ENCODE peak calls at places on chromosome 3, in nine cellular contexts. One of them, this sample, is unnamed.

GRCh38 chr3:124078978-124079911 is 87.3 kb upstream of the ROPN1 start:
- DNase-seq in GM12892: no peak
- DNase-seq in transverse colon: no peak
- DNase-seq in Peyer's patch: no peak
- DNase-seq in heart left ventricle: no peak
- DNase-seq in breast epithelium: no peak
- DNase-seq in upper lobe of left lung: no peak
- DNase-seq in IMR-90: peak
- DNase-seq in adrenal gland: peak
- DNase-seq in this sample: peak

GRCh38 chr3:31546152-31546551 is 13.4 kb downstream of the STT3B start:
- DNase-seq in IMR-90: peak
- DNase-seq in Peyer's patch: no peak
- DNase-seq in GM12892: no peak
- DNase-seq in heart left ventricle: peak
- DNase-seq in transverse colon: no peak
- DNase-seq in upper lobe of left lung: peak
- DNase-seq in adrenal gland: no peak
- DNase-seq in breast epithelium: no peak
- DNase-seq in this sample: no peak

GRCh38 chr3:48429416-48430358 is at the start of gene PLXNB1:
- DNase-seq in transverse colon: peak
- DNase-seq in Peyer's patch: peak
- DNase-seq in heart left ventricle: peak
- DNase-seq in adrenal gland: peak
- DNase-seq in upper lobe of left lung: peak
- DNase-seq in IMR-90: peak
- DNase-seq in breast epithelium: peak
- DNase-seq in GM12892: peak
- DNase-seq in this sample: peak

GRCh38 chr3:9947025-9947995 is 4.9 kb downstream of the PRRT3 start:
- DNase-seq in breast epithelium: peak
- DNase-seq in Peyer's patch: no peak
- DNase-seq in adrenal gland: peak
- DNase-seq in transverse colon: peak
- DNase-seq in heart left ventricle: peak
- DNase-seq in GM12892: no peak
- DNase-seq in IMR-90: peak
- DNase-seq in upper lobe of left lung: peak
- DNase-seq in this sample: no peak

GRCh38 chr3:149384911-149385321 is 7.5 kb upstream of the TM4SF1 start:
- DNase-seq in GM12892: no peak
- DNase-seq in breast epithelium: no peak
- DNase-seq in IMR-90: peak
- DNase-seq in transverse colon: no peak
- DNase-seq in heart left ventricle: no peak
- DNase-seq in adrenal gland: no peak
- DNase-seq in upper lobe of left lung: no peak
- DNase-seq in Peyer's patch: no peak
- DNase-seq in this sample: no peak

GRCh38 chr3:86978111-86978528 is 12.8 kb downstream of the VGLL3 start:
- DNase-seq in IMR-90: peak
- DNase-seq in GM12892: no peak
- DNase-seq in Peyer's patch: no peak
- DNase-seq in transverse colon: no peak
- DNase-seq in adrenal gland: no peak
- DNase-seq in heart left ventricle: no peak
- DNase-seq in upper lobe of left lung: no peak
- DNase-seq in breast epithelium: no peak
- DNase-seq in this sample: no peak

GRCh38 chr3:42991369-42992315 is 12.5 kb downstream of the GASK1A start:
- DNase-seq in GM12892: no peak
- DNase-seq in Peyer's patch: no peak
- DNase-seq in breast epithelium: no peak
- DNase-seq in transverse colon: no peak
- DNase-seq in upper lobe of left lung: no peak
- DNase-seq in adrenal gland: no peak
- DNase-seq in heart left ventricle: no peak
- DNase-seq in IMR-90: peak
- DNase-seq in this sample: no peak

GRCh38 chr3:197424674-197425484 is 126.5 kb upstream of the DLG1 start:
- DNase-seq in adrenal gland: no peak
- DNase-seq in breast epithelium: no peak
- DNase-seq in transverse colon: no peak
- DNase-seq in GM12892: no peak
- DNase-seq in heart left ventricle: no peak
- DNase-seq in Peyer's patch: no peak
- DNase-seq in IMR-90: no peak
- DNase-seq in upper lobe of left lung: no peak
- DNase-seq in this sample: no peak

GRCh38 chr3:161270991-161271390 is 49.9 kb downstream of the NMD3 start:
- DNase-seq in adrenal gland: no peak
- DNase-seq in breast epithelium: no peak
- DNase-seq in heart left ventricle: peak
- DNase-seq in Peyer's patch: no peak
- DNase-seq in transverse colon: no peak
- DNase-seq in GM12892: no peak
- DNase-seq in IMR-90: no peak
- DNase-seq in upper lobe of left lung: no peak
- DNase-seq in this sample: no peak

GRCh38 chr3:66133853-66134445 is 86.9 kb upstream of the SLC25A26 start:
- DNase-seq in heart left ventricle: no peak
- DNase-seq in upper lobe of left lung: no peak
- DNase-seq in IMR-90: no peak
- DNase-seq in transverse colon: no peak
- DNase-seq in Peyer's patch: no peak
- DNase-seq in breast epithelium: no peak
- DNase-seq in adrenal gland: no peak
- DNase-seq in GM12892: no peak
- DNase-seq in this sample: no peak

GRCh38 chr3:17162116-17162515 is 277.4 kb downstream of the PLCL2 start:
- DNase-seq in GM12892: no peak
- DNase-seq in breast epithelium: no peak
- DNase-seq in upper lobe of left lung: no peak
- DNase-seq in adrenal gland: no peak
- DNase-seq in IMR-90: no peak
- DNase-seq in Peyer's patch: no peak
- DNase-seq in transverse colon: no peak
- DNase-seq in heart left ventricle: no peak
- DNase-seq in this sample: no peak

GRCh38 chr3:74057169-74057568 is 432.4 kb upstream of the PDZRN3 start:
- DNase-seq in breast epithelium: no peak
- DNase-seq in upper lobe of left lung: no peak
- DNase-seq in Peyer's patch: no peak
- DNase-seq in adrenal gland: no peak
- DNase-seq in heart left ventricle: no peak
- DNase-seq in GM12892: no peak
- DNase-seq in IMR-90: no peak
- DNase-seq in transverse colon: no peak
- DNase-seq in this sample: no peak

GRCh38 chr3:94336076-94336741 is 273.3 kb downstream of the NSUN3 start:
- DNase-seq in IMR-90: peak
- DNase-seq in transverse colon: peak
- DNase-seq in GM12892: no peak
- DNase-seq in adrenal gland: no peak
- DNase-seq in heart left ventricle: no peak
- DNase-seq in Peyer's patch: no peak
- DNase-seq in upper lobe of left lung: no peak
- DNase-seq in breast epithelium: no peak
- DNase-seq in this sample: peak

GRCh38 chr3:151859125-151859741 is 14.2 kb upstream of the SUCNR1 start:
- DNase-seq in adrenal gland: no peak
- DNase-seq in heart left ventricle: no peak
- DNase-seq in IMR-90: no peak
- DNase-seq in transverse colon: no peak
- DNase-seq in GM12892: no peak
- DNase-seq in Peyer's patch: no peak
- DNase-seq in breast epithelium: no peak
- DNase-seq in upper lobe of left lung: no peak
- DNase-seq in this sample: no peak

GRCh38 chr3:151852074-151852811 is 21.2 kb upstream of the SUCNR1 start:
- DNase-seq in heart left ventricle: no peak
- DNase-seq in transverse colon: no peak
- DNase-seq in Peyer's patch: no peak
- DNase-seq in upper lobe of left lung: no peak
- DNase-seq in breast epithelium: no peak
- DNase-seq in IMR-90: no peak
- DNase-seq in adrenal gland: no peak
- DNase-seq in GM12892: no peak
- DNase-seq in this sample: no peak

GRCh38 chr3:151859905-151860304 is 13.5 kb upstream of the SUCNR1 start:
- DNase-seq in breast epithelium: no peak
- DNase-seq in transverse colon: no peak
- DNase-seq in Peyer's patch: no peak
- DNase-seq in upper lobe of left lung: no peak
- DNase-seq in adrenal gland: no peak
- DNase-seq in GM12892: no peak
- DNase-seq in heart left ventricle: no peak
- DNase-seq in IMR-90: no peak
- DNase-seq in this sample: no peak

GRCh38 chr3:151856106-151856505 is 17.3 kb upstream of the SUCNR1 start:
- DNase-seq in breast epithelium: no peak
- DNase-seq in transverse colon: no peak
- DNase-seq in GM12892: no peak
- DNase-seq in Peyer's patch: no peak
- DNase-seq in adrenal gland: no peak
- DNase-seq in upper lobe of left lung: no peak
- DNase-seq in heart left ventricle: no peak
- DNase-seq in IMR-90: no peak
- DNase-seq in this sample: no peak
- TF ChIP-seq POLR2A in breast epithelium: no peak
- TF ChIP-seq POLR2A in transverse colon: no peak
- TF ChIP-seq POLR2A in GM12892: no peak
- TF ChIP-seq POLR2A in Peyer's patch: no peak
- TF ChIP-seq POLR2A in adrenal gland: no peak
- TF ChIP-seq POLR2A in upper lobe of left lung: no peak
- TF ChIP-seq POLR2A in heart left ventricle: no peak
- TF ChIP-seq POLR2A in IMR-90: no peak
- TF ChIP-seq POLR2A in this sample: no peak

GRCh38 chr3:185486371-185486770 is 12.5 kb downstream of the TMEM41A start:
- DNase-seq in Peyer's patch: no peak
- DNase-seq in GM12892: no peak
- DNase-seq in adrenal gland: no peak
- DNase-seq in IMR-90: no peak
- DNase-seq in transverse colon: no peak
- DNase-seq in breast epithelium: no peak
- DNase-seq in heart left ventricle: no peak
- DNase-seq in upper lobe of left lung: peak
- DNase-seq in this sample: no peak

GRCh38 chr3:185489462-185489861 is 9.4 kb downstream of the TMEM41A start:
- DNase-seq in heart left ventricle: no peak
- DNase-seq in GM12892: no peak
- DNase-seq in transverse colon: peak
- DNase-seq in Peyer's patch: no peak
- DNase-seq in upper lobe of left lung: peak
- DNase-seq in IMR-90: no peak
- DNase-seq in breast epithelium: no peak
- DNase-seq in adrenal gland: no peak
- DNase-seq in this sample: no peak

GRCh38 chr3:185484296-185484695 is 14.5 kb downstream of the TMEM41A start:
- DNase-seq in heart left ventricle: no peak
- DNase-seq in upper lobe of left lung: no peak
- DNase-seq in GM12892: no peak
- DNase-seq in adrenal gland: no peak
- DNase-seq in Peyer's patch: no peak
- DNase-seq in transverse colon: no peak
- DNase-seq in IMR-90: no peak
- DNase-seq in breast epithelium: no peak
- DNase-seq in this sample: no peak

GRCh38 chr3:185490241-185490640 is 8.6 kb downstream of the TMEM41A start:
- DNase-seq in GM12892: no peak
- DNase-seq in adrenal gland: no peak
- DNase-seq in IMR-90: no peak
- DNase-seq in Peyer's patch: no peak
- DNase-seq in breast epithelium: no peak
- DNase-seq in upper lobe of left lung: no peak
- DNase-seq in heart left ventricle: no peak
- DNase-seq in transverse colon: no peak
- DNase-seq in this sample: no peak

GRCh38 chr3:185488465-185488864 is 10.4 kb downstream of the TMEM41A start:
- DNase-seq in heart left ventricle: no peak
- DNase-seq in IMR-90: no peak
- DNase-seq in transverse colon: no peak
- DNase-seq in Peyer's patch: no peak
- DNase-seq in adrenal gland: no peak
- DNase-seq in upper lobe of left lung: peak
- DNase-seq in GM12892: no peak
- DNase-seq in breast epithelium: no peak
- DNase-seq in this sample: no peak
- TF ChIP-seq POLR2A in heart left ventricle: no peak
- TF ChIP-seq POLR2A in IMR-90: no peak
- TF ChIP-seq POLR2A in transverse colon: no peak
- TF ChIP-seq POLR2A in Peyer's patch: no peak
- TF ChIP-seq POLR2A in adrenal gland: no peak
- TF ChIP-seq POLR2A in upper lobe of left lung: no peak
- TF ChIP-seq POLR2A in GM12892: no peak
- TF ChIP-seq POLR2A in breast epithelium: no peak
- TF ChIP-seq POLR2A in this sample: no peak

DNA sequence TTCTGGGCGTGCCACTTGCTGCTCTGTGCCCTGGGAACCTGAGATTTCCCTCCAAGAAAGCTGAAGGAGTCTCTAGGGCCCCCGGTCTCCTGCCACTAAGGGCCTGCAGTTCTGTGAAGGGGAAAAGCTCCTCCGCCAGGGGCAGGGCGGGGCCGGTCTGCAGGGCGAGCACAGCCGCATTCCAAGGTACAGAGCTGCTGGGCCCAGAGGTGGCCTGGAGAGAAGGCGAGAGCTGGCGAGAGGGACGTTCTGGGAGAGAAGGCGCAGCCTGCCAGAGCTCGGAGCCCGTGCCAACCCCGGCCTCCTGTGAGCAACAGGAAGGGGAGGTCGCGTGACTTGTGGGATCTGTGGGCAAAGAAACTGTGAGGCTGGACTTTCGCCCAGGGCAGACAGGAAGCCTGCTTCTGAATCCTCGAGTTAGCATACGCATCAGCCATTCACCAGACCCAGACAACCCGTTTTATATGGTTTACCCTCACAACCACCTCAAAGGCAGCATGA is 500.4 kb downstream of the SHQ1 start:
- DNase-seq in breast epithelium: peak
- DNase-seq in transverse colon: peak
- DNase-seq in upper lobe of left lung: peak
- DNase-seq in IMR-90: no peak
- DNase-seq in GM12892: peak
- DNase-seq in Peyer's patch: peak
- DNase-seq in adrenal gland: peak
- DNase-seq in heart left ventricle: peak
- DNase-seq in this sample: peak
- TF ChIP-seq POLR2A in breast epithelium: no peak
- TF ChIP-seq POLR2A in transverse colon: no peak
- TF ChIP-seq POLR2A in upper lobe of left lung: no peak
- TF ChIP-seq POLR2A in IMR-90: no peak
- TF ChIP-seq POLR2A in GM12892: no peak
- TF ChIP-seq POLR2A in Peyer's patch: no peak
- TF ChIP-seq POLR2A in adrenal gland: no peak
- TF ChIP-seq POLR2A in heart left ventricle: no peak
- TF ChIP-seq POLR2A in this sample: no peak

DNA sequence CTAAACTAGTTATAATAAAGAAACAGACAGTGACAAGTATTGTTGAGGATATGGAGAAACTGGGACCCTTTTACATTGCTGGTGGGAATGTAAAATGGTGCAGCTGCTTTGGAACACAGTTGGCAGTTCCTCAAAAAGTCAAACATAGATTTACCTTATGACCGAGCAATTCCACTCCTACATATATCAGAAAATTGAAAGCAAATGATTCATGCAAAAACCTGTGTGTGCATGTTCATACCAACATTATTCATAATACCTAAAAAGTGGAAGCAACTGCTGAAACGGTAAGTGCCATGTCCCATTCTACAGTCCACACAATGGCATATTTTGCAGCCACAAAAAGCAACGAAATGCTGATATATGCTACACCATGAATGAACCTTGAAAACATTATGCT is 12.2 kb upstream of the SEC61A1 start:
- DNase-seq in upper lobe of left lung: no peak
- DNase-seq in transverse colon: no peak
- DNase-seq in breast epithelium: no peak
- DNase-seq in IMR-90: no peak
- DNase-seq in heart left ventricle: no peak
- DNase-seq in adrenal gland: no peak
- DNase-seq in Peyer's patch: no peak
- DNase-seq in GM12892: no peak
- DNase-seq in this sample: no peak
- TF ChIP-seq POLR2A in upper lobe of left lung: no peak
- TF ChIP-seq POLR2A in transverse colon: no peak
- TF ChIP-seq POLR2A in breast epithelium: no peak
- TF ChIP-seq POLR2A in IMR-90: no peak
- TF ChIP-seq POLR2A in heart left ventricle: no peak
- TF ChIP-seq POLR2A in adrenal gland: no peak
- TF ChIP-seq POLR2A in Peyer's patch: no peak
- TF ChIP-seq POLR2A in GM12892: no peak
- TF ChIP-seq POLR2A in this sample: no peak